ENCODE peak calls at places on chromosomes 1 and 21, in ten cellular contexts. J is cardiac fibroblast, R is mammary epithelial cell, M is mesothelial cell of epicardium, N is brain microvascular endothelial cell, K is dorsolateral prefrontal cortex, L is HFF-Myc, P is RWPE1, D is neural crest cell, Y is choroid plexus epithelial cell. Q is an unnamed sample.

GRCh38 chr1:230151924-230152468 is 85.0 kb downstream of the GALNT2 start:
- DNase-seq in J (no peak), N (no peak), R (no peak), K (no peak), M (no peak), P (no peak), Y (no peak), D (no peak), L (no peak), Q (no peak)

GRCh38 chr21:15063821-15064575 is 802 bp downstream of the NRIP1 start:
- DNase-seq in K (peak), D (peak), M (peak), L (no peak), Y (peak), J (peak), N (peak), P (peak), R (peak), Q (peak)

GRCh38 chr1:160708821-160709220 is 2.8 kb downstream of the CD48 start:
- DNase-seq in L (no peak), M (no peak), K (no peak), R (no peak), N (no peak), Y (no peak), J (no peak), P (no peak), D (no peak), Q (no peak)

GRCh38 chr1:63073530-63074306 is 248.6 kb upstream of the FOXD3 start:
- DNase-seq in J (peak), Y (peak), R (no peak), D (no peak), P (no peak), N (no peak), M (no peak), K (peak), L (no peak), Q (no peak)

GRCh38 chr1:18352640-18353245 is 128.0 kb upstream of the KLHDC7A start:
- DNase-seq in M (no peak), Y (no peak), J (no peak), R (no peak), K (no peak), D (no peak), L (no peak), N (no peak), P (no peak), Q (no peak)

GRCh38 chr1:99659755-99660210 is 13.9 kb downstream of the PALMD start:
- DNase-seq in R (peak), L (no peak), Y (peak), K (no peak), J (peak), P (peak), D (no peak), M (no peak), N (no peak), Q (peak)

GRCh38 chr1:31765041-31765467 is 914 bp upstream of the ADGRB2 start:
- DNase-seq in Y (no peak), K (no peak), J (peak), N (no peak), L (no peak), D (peak), R (no peak), P (no peak), M (no peak), Q (peak)

GRCh38 chr1:165645654-165646366 is 14.8 kb downstream of the MGST3 start:
- DNase-seq in L (no peak), R (no peak), P (no peak), J (no peak), N (no peak), K (no peak), Y (no peak), D (no peak), M (no peak), Q (peak)

GRCh38 chr1:111880866-111881837 is 108.3 kb downstream of the KCND3 start:
- DNase-seq in M (no peak), K (no peak), L (no peak), D (no peak), P (no peak), Y (no peak), J (no peak), R (no peak), N (no peak), Q (no peak)

GRCh38 chr1:2443285-2444137 is 31.1 kb upstream of the PEX10 start:
- DNase-seq in P (no peak), J (no peak), K (peak), D (peak), M (no peak), N (no peak), R (no peak), L (no peak), Y (no peak), Q (no peak)

GRCh38 chr1:156368889-156369684 is at the start of gene RHBG:
- DNase-seq in M (no peak), N (no peak), D (no peak), P (peak), L (no peak), R (peak), K (no peak), Y (peak), J (peak), Q (peak)

GRCh38 chr1:175097361-175097760 is 29.7 kb downstream of the TNN start:
- DNase-seq in M (no peak), K (no peak), D (no peak), R (no peak), Y (no peak), J (no peak), P (no peak), N (no peak), L (no peak), Q (no peak)

GRCh38 chr1:233079586-233079985 is 129.2 kb downstream of the NTPCR start:
- DNase-seq in L (no peak), K (no peak), M (no peak), N (no peak), D (no peak), J (no peak), Y (no peak), R (no peak), P (no peak), Q (no peak)

GRCh38 chr1:202291961-202292712 is 49.6 kb downstream of the UBE2T start:
- DNase-seq in M (no peak), L (no peak), P (peak), J (peak), N (peak), K (no peak), Y (peak), R (peak), D (no peak), Q (peak)

GRCh38 chr1:78918157-78918556 is 88.4 kb downstream of the ADGRL4 start:
- DNase-seq in D (no peak), R (no peak), K (no peak), Y (peak), M (no peak), P (no peak), N (no peak), L (no peak), J (no peak), Q (no peak)

GRCh38 chr1:201214886-201215285 is 24.3 kb downstream of the IGFN1 start:
- DNase-seq in D (no peak), P (no peak), M (no peak), K (no peak), R (no peak), J (no peak), Y (no peak), L (no peak), N (no peak), Q (no peak)

GRCh38 chr1:90413519-90413918 is 303.6 kb downstream of the BARHL2 start:
- DNase-seq in N (no peak), D (no peak), M (no peak), R (no peak), Y (no peak), L (no peak), P (no peak), J (no peak), K (no peak), Q (no peak)

GRCh38 chr21:37257967-37258877 is 8.9 kb downstream of the VPS26C start:
- DNase-seq in D (peak), N (peak), L (no peak), P (peak), M (peak), J (peak), K (peak), R (peak), Y (peak), Q (peak)

GRCh38 chr1:157000686-157001085 is 44.9 kb downstream of the ARHGEF11 start:
- DNase-seq in Y (peak), N (no peak), K (no peak), R (peak), P (peak), D (no peak), L (no peak), J (no peak), M (no peak), Q (no peak)

GRCh38 chr21:45379171-45379900 is 25.6 kb upstream of the COL18A1 start:
- DNase-seq in L (no peak), P (no peak), Y (no peak), D (no peak), M (peak), J (no peak), K (no peak), R (no peak), N (no peak), Q (no peak)

GRCh38 chr1:109239580-109240068 is 9.7 kb upstream of the CELSR2 start:
- DNase-seq in N (peak), Y (peak), K (no peak), D (no peak), M (no peak), P (no peak), L (no peak), R (peak), J (peak), Q (peak)

GRCh38 chr1:87305762-87306161 is 22.9 kb upstream of the LMO4 start:
- DNase-seq in R (no peak), P (no peak), Y (no peak), D (no peak), K (no peak), N (no peak), L (peak), J (no peak), M (no peak), Q (no peak)

GRCh38 chr1:156963621-156964020 is 43.2 kb downstream of the LRRC71 start:
- DNase-seq in J (peak), P (no peak), M (no peak), R (no peak), D (no peak), K (no peak), L (no peak), N (no peak), Y (peak), Q (no peak)

GRCh38 chr1:35851175-35851869 is 31.7 kb upstream of the AGO1 start:
- DNase-seq in M (no peak), N (no peak), Y (peak), K (no peak), R (no peak), J (peak), L (no peak), P (no peak), D (no peak), Q (no peak)

GRCh38 chr1:182196897-182197546 is 135.5 kb upstream of the ZNF648 start:
- DNase-seq in L (no peak), N (no peak), D (no peak), P (no peak), J (no peak), K (no peak), R (no peak), Y (no peak), M (no peak), Q (peak)

GRCh38 chr1:182197555-182197954 is 136.0 kb upstream of the ZNF648 start:
- DNase-seq in L (no peak), M (no peak), R (no peak), J (no peak), Y (no peak), D (no peak), N (no peak), K (no peak), P (no peak), Q (peak)

GRCh38 chr1:182195733-182196132 is 134.2 kb upstream of the ZNF648 start:
- DNase-seq in P (no peak), N (no peak), L (no peak), Y (no peak), J (no peak), R (no peak), K (no peak), M (no peak), D (no peak), Q (no peak)

GRCh38 chr1:182200025-182200814 is 138.7 kb upstream of the ZNF648 start:
- DNase-seq in J (no peak), P (no peak), Y (no peak), K (no peak), D (no peak), M (no peak), N (no peak), R (no peak), L (no peak), Q (no peak)

GRCh38 chr1:182198006-182198605 is 136.6 kb upstream of the ZNF648 start:
- DNase-seq in L (no peak), Y (no peak), P (no peak), K (no peak), R (no peak), J (no peak), M (no peak), N (no peak), D (no peak), Q (peak)
- TF ChIP-seq CTCF in L (peak), Y (no peak), P (no peak), K (peak), R (peak), J (no peak), M (no peak), N (peak), D (peak), Q (peak)

GRCh38 chr1:25816112-25816718 is 3.5 kb upstream of the MTFR1L start:
- DNase-seq in N (no peak), Y (no peak), P (no peak), J (no peak), L (no peak), R (no peak), M (no peak), D (no peak), K (no peak), Q (no peak)

GRCh38 chr1:25818569-25818968 is 1.2 kb upstream of the MTFR1L start:
- DNase-seq in Y (no peak), M (no peak), R (no peak), P (no peak), D (no peak), K (no peak), N (no peak), J (no peak), L (no peak), Q (no peak)

GRCh38 chr1:25820247-25821111 is 725 bp downstream of the MTFR1L start:
- DNase-seq in K (no peak), M (no peak), J (peak), P (peak), D (no peak), R (peak), L (no peak), N (peak), Y (peak), Q (peak)

GRCh38 chr1:25819496-25820246 is at the start of gene MTFR1L:
- DNase-seq in M (peak), N (peak), R (peak), P (peak), D (peak), J (peak), Y (peak), L (no peak), K (peak), Q (peak)

DNA sequence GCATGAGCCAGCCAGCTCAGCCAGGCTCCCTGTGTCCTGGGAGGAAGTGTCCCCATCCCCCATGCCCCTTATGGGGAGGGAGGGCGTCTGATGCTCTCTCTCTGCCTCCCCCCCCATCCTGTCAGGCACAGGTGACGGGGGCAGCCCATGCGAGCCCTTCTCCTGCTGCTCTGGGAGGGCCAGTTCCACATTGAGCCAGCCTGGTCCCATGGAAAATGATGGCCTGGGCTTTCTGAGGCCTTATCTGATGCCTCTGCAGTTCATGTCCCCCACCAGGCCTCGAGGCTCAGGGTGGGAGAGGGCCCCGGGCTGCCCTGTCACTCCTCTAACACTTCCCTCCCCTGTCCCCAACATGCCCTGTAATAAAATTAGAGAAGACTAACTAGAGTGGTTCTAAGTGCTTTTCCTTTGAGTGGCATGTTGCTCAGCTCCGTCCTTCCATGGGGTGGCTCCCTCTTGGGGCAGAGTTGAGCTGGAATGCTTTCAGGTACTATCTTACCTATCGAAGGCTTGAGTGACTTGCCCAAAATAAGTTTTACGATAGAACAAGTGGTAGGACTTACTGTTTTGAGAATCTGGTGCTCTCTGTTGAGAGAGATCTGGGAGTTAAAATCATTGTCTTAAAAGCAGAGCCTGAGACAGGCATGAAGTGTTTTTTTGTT is 1.8 kb upstream of the MTFR1L start:
- DNase-seq in D (no peak), R (no peak), K (no peak), P (no peak), L (no peak), J (no peak), N (no peak), M (no peak), Y (no peak), Q (no peak)
- TF ChIP-seq CTCF in D (peak), R (peak), K (no peak), P (no peak), L (peak), J (no peak), N (peak), M (no peak), Y (peak), Q (no peak)

GRCh38 chr21:17146426-17146825 is 366.4 kb upstream of the CXADR start:
- DNase-seq in M (no peak), N (no peak), D (no peak), K (no peak), R (no peak), L (no peak), Y (no peak), J (no peak), P (no peak), Q (no peak)
- TF ChIP-seq CTCF in M (no peak), N (no peak), D (no peak), K (no peak), R (no peak), L (no peak), Y (no peak), J (no peak), P (no peak), Q (no peak)

GRCh38 chr1:28296401-28297220 is 32.2 kb upstream of the MED18 start:
- DNase-seq in D (peak), K (no peak), Y (peak), N (no peak), L (peak), P (no peak), M (peak), R (no peak), J (peak), Q (no peak)
- TF ChIP-seq CTCF in D (no peak), K (no peak), Y (no peak), N (no peak), L (no peak), P (no peak), M (no peak), R (no peak), J (no peak), Q (no peak)

GRCh38 chr1:166884971-166885370 is 8.9 kb upstream of the TADA1 start:
- DNase-seq in P (no peak), L (no peak), R (no peak), D (no peak), K (no peak), M (no peak), N (no peak), Y (no peak), J (no peak), Q (no peak)

GRCh38 chr1:166888710-166889109 is 12.6 kb upstream of the TADA1 start:
- DNase-seq in J (no peak), N (no peak), R (no peak), P (no peak), D (no peak), Y (no peak), L (no peak), M (no peak), K (no peak), Q (no peak)

GRCh38 chr1:166882893-166883292 is 6.8 kb upstream of the TADA1 start:
- DNase-seq in D (no peak), P (no peak), Y (no peak), L (no peak), R (no peak), J (no peak), N (no peak), M (no peak), K (no peak), Q (peak)

DNA sequence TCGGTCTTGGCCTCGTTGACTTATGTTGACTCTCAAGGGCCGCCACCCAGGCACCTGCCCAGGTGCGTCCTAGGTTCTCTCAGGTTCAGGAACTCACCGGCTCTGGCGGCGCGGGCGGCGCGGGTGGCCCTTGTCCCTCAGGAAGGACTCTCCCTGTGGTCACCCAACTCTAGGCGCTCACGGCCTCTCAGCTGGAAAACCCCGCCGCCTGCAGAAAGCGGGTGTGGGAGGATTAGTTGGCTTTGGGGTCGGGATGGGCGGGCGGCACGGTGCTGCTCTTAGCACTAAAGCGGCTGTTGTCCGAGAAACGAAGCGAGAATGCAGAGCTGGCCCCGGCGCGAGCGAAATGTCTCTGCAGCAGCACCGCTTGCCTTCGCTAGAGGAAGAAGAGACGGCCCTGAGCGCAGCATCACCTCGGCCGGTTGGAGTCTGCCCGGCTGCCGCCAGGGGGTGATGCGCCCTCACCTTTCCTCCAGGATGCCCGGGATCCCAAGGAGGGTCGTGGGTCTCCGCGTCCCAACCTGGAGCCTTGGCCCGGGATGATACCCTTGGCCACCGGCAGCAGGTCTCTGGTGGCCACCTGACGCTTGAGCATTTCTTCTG is 8.1 kb upstream of the TADA1 start:
- DNase-seq in N (peak), D (peak), R (peak), L (no peak), Y (peak), K (peak), M (peak), J (peak), P (no peak), Q (no peak)
- TF ChIP-seq CTCF in N (peak), D (peak), R (peak), L (peak), Y (peak), K (peak), M (peak), J (peak), P (no peak), Q (peak)

DNA sequence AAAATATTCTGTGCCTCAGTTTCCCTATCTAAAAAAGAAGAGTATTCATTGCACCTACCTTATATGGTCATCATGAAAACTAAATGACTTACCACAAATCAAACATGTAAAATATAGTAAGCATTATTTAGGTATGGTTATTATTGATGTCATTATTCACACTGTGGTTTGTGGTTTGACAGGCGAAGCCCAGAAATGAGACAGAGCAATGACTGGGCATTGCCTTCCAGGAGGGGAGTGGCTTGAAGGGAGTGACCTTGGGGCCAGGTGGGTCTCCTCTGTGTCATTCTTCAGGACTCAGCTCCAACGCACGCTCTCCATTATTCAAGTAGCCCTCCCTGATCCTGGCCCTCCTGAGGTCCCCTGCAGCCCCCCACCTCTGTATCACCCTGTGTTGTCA is 133.7 kb downstream of the DMRTA2 start:
- DNase-seq in L (no peak), J (no peak), P (no peak), D (no peak), K (no peak), M (no peak), R (no peak), Y (no peak), N (no peak), Q (no peak)
- TF ChIP-seq CTCF in L (no peak), J (no peak), P (no peak), D (no peak), K (no peak), M (no peak), R (no peak), Y (no peak), N (no peak), Q (no peak)

DNA sequence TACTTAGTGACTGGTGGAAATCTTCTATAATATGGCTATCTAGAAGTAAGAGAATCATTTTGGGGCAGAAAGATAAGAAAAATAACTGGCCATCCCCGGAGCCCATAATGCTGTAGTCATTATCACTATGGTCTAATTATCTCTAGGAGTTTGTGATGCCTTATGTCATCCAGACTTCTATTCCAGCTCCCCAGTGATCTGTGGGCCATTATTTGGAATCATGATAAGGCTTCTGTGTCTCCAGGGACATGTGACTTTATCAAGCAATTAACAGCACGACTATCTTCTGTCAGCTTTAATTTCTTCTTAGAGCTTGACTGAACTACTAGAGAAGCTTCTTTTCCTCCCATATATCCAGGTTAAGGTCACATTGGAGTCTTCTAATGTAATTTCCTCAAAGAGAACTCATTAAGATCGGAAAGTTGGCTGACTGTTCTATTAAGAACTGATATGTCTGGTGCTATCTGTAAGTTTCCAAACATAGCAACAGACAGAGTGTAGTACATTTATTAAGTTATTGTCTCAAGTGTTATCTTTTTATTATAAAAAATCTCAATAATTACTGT is 100.4 kb downstream of the LHX8 start:
- DNase-seq in L (no peak), K (no peak), Y (no peak), P (no peak), R (no peak), N (no peak), D (no peak), M (no peak), J (no peak), Q (no peak)
- TF ChIP-seq CTCF in L (no peak), K (no peak), Y (no peak), P (no peak), R (no peak), N (no peak), D (no peak), M (no peak), J (no peak), Q (no peak)

GRCh38 chr1:207751790-207752455 is at the start of gene CD46:
- DNase-seq in J (peak), P (peak), K (peak), L (peak), R (peak), D (peak), N (peak), Y (peak), M (peak), Q (peak)
- TF ChIP-seq CTCF in J (no peak), P (no peak), K (peak), L (no peak), R (no peak), D (no peak), N (no peak), Y (no peak), M (no peak), Q (no peak)